ENCODE peak calls at places on chromosomes 3 and 15, in seven cellular contexts. T is H7, H is left lung, L is lung, Z is GM06990, C is adrenal gland, W is OCI-LY7. A is an unnamed sample.

GRCh38 chr3:88912294-88913014 is 195.0 kb upstream of the EPHA3 start:
- DNase-seq in T (peak; percentile 9), W (no peak), C (no peak), H (no peak), L (no peak), Z (no peak), A (no peak)

GRCh38 chr15:78796510-78796909 is 14.8 kb downstream of the ADAMTS7 start:
- DNase-seq in C (no peak), W (no peak), Z (no peak), H (no peak), L (no peak), T (no peak), A (no peak)

GRCh38 chr3:29525254-29525881 is 244.5 kb downstream of the RBMS3 start:
- DNase-seq in C (peak; percentile 24), H (no peak), L (peak; percentile 47), Z (no peak), T (no peak), W (no peak), A (peak; percentile 90)

GRCh38 chr3:33392703-33393125 is 47.5 kb downstream of the UBP1 start:
- DNase-seq in C (no peak), H (no peak), L (no peak), T (no peak), Z (no peak), W (no peak), A (no peak)

GRCh38 chr3:195237981-195238625 is 32.9 kb downstream of the XXYLT1 start:
- DNase-seq in Z (no peak), C (peak; percentile 14), L (peak; percentile 25), H (peak; percentile 36), T (peak; percentile 30), W (no peak), A (peak; percentile 63)

GRCh38 chr3:7309707-7310106 is 448.8 kb downstream of the GRM7 start:
- DNase-seq in C (peak; percentile 23), T (no peak), W (no peak), Z (no peak), H (no peak), L (peak; percentile 53), A (peak; percentile 74)

GRCh38 chr3:43288366-43288765 is 2.0 kb downstream of the SNRK start:
- DNase-seq in C (no peak), W (peak; percentile 51), H (no peak), Z (peak; percentile 26), L (no peak), T (no peak), A (no peak)

GRCh38 chr3:45560270-45561020 is 34.1 kb upstream of the LIMD1 start:
- DNase-seq in C (no peak), W (no peak), L (no peak), Z (no peak), H (no peak), T (no peak), A (peak; percentile 95)

GRCh38 chr3:193023218-193023617 is 105.6 kb upstream of the MB21D2 start:
- DNase-seq in C (no peak), Z (no peak), H (no peak), L (no peak), W (no peak), T (peak; percentile 18), A (no peak)

DNA sequence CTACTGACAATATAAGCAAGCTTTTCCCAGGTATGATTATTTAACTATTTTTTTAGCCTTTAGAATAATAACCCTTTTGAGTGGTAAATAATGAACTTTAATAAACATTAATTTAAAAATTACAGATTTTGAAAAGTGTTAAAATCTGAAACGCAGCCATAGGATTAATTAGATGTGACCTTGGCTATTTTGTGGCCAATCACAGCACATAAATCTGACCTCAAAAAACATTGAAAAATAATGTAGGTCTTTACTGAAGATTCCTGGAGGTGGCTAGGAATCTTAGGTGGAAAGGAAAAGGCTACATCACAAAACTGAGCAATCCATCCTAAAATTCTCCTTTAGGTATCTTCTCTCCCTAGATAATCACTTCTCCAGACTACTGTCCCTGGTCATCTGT is 18.1 kb downstream of the SCG3 start:
- DNase-seq in C (no peak), T (no peak), H (no peak), Z (no peak), L (no peak), W (no peak), A (no peak)
- H3K36me3 ChIP-seq in C (no peaks in the 10 kb centered on the region), T (peaks cover 2% of the 10 kb centered on the region), H (no peaks in the 10 kb centered on the region), Z (no peaks in the 10 kb centered on the region), L (peaks cover 2% of the 10 kb centered on the region), W (no peaks in the 10 kb centered on the region), A (no peaks in the 10 kb centered on the region)

DNA sequence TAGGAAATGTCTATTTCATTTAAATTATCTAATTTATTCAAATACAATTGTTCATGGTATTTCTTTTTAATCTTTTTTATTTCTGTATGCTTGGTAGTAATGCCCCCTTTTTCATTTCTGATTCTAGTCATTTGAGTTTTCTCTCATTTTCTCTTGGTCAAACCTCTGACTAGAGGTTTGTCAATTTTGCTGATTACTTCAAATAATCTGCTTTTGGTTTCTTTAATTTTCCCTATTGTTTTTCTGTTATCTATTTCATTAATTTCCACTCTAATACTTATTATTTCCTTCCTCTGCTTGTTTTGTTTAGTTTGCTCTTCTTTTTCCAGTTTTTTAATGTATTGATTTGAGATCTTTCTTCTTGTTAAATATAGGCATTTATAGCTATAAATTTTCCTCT is 12.1 kb downstream of the FSD2 start:
- DNase-seq in L (no peak), Z (no peak), H (no peak), C (no peak), W (no peak), T (no peak), A (no peak)
- H3K36me3 ChIP-seq in L (no peaks in the 10 kb centered on the region), Z (no peaks in the 10 kb centered on the region), H (no peaks in the 10 kb centered on the region), C (no peaks in the 10 kb centered on the region), W (no peaks in the 10 kb centered on the region), T (no peaks in the 10 kb centered on the region), A (no peaks in the 10 kb centered on the region)

GRCh38 chr3:156710429-156710828 is 36.0 kb downstream of the TIPARP start:
- DNase-seq in H (no peak), W (no peak), T (no peak), C (no peak), Z (no peak), L (no peak), A (no peak)

GRCh38 chr3:156702367-156702766 is 28.0 kb downstream of the TIPARP start:
- DNase-seq in C (no peak), W (no peak), T (no peak), L (no peak), H (no peak), Z (no peak), A (no peak)

GRCh38 chr3:156704370-156705036 is 30.1 kb downstream of the TIPARP start:
- DNase-seq in L (no peak), T (no peak), W (no peak), H (no peak), C (no peak), Z (no peak), A (no peak)

GRCh38 chr3:156711113-156711512 is 36.7 kb downstream of the TIPARP start:
- DNase-seq in W (no peak), L (no peak), C (no peak), Z (no peak), T (no peak), H (no peak), A (no peak)

DNA sequence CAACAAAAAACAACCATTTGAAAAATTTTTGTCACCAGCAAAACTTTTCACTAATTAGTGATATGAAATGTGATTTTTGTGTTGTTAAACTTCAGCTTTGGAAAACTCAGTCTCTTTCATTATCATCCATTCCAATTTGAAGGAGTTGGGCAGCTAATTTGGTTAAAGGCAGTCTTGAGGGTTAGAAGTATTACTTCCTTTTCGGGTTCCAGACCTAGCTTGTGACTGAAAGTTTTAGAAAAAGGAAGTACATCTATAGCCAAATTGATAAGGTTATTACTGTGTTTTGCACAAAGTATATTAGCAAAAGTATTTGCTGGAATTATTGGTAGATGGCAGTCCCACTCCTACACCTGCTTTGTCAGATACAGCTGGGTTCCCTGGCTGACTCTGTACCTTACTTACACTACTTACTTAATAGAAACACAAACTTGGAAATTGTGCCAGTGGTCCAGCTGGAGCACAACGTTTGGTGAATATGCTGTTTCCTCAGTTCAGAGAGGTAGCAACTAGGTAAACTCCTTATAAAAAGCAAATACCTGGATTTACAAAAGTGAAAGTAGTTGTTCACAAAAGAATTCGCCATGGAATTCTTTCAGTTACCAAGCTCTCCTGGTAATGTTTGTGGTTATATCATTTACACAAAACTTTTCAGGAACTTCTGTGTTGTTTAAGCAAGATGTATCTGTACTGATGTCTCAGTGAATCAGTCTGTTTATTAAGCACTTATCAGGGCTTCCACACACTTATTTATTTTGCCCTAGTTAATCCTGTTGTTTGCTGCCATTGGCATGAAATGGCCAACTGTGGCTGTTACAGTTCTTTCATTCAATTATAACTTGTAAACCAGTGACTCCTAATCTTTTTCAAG is 31.6 kb downstream of the TIPARP start:
- DNase-seq in W (no peak), C (no peak), L (no peak), T (no peak), H (no peak), Z (no peak), A (no peak)
- H3K36me3 ChIP-seq in W (peaks cover 58% of the 10 kb centered on the region), C (peaks cover 18% of the 10 kb centered on the region), L (peaks cover 15% of the 10 kb centered on the region), T (peaks cover 6% of the 10 kb centered on the region), H (no peaks in the 10 kb centered on the region), Z (peaks cover 10% of the 10 kb centered on the region), A (peaks cover 87% of the 10 kb centered on the region)

GRCh38 chr3:15277861-15278260 is 54.5 kb downstream of the SH3BP5 start:
- DNase-seq in Z (no peak), W (no peak), L (no peak), C (no peak), H (no peak), T (peak; percentile 49), A (peak; percentile 49)
- H3K36me3 ChIP-seq in Z (no peaks in the 10 kb centered on the region), W (no peaks in the 10 kb centered on the region), L (no peaks in the 10 kb centered on the region), C (no peaks in the 10 kb centered on the region), H (no peaks in the 10 kb centered on the region), T (no peaks in the 10 kb centered on the region), A (no peaks in the 10 kb centered on the region)

DNA sequence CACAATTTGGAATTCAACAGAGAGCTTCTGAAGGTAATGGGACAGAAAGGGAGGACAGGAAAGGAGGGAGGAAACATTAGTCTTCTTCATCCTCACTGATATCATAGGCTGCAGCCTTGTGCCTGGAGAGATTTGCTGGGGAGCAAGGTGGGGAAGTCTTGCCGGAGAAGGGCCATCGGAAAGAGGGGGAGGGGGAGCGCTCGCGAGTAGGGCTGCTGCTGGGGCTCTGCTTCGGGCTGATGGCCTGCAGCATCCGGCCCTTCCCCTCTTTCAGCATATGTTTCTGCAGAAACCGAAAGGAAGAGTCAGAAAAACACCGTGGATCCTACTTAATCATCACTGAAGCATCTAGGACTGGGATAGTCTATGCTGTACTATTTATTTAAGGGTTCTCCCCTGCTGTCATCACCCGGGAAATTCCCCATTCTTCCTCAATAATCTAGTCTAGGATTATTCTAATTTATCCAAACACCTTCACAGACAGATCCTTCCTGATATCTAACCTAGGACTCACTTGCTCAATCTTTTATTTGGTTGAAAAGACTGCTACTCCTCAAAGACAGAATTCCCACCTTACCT is 22.4 kb downstream of the SLC51A start:
- DNase-seq in H (no peak), C (no peak), L (no peak), W (no peak), Z (no peak), T (peak; percentile 63), A (no peak)
- H3K36me3 ChIP-seq in H (no peaks in the 10 kb centered on the region), C (peaks cover 59% of the 10 kb centered on the region), L (peaks cover 21% of the 10 kb centered on the region), W (peaks cover 16% of the 10 kb centered on the region), Z (peaks cover 12% of the 10 kb centered on the region), T (peaks cover 6% of the 10 kb centered on the region), A (peaks cover 62% of the 10 kb centered on the region)

A was measured in sigmoid colon.